ENCODE peak calls at places on chromosome 1, in eight cellular contexts. One of them, this sample, is unnamed.

GRCh38 chr1:204431310-204432184 is 19.9 kb upstream of the PPP1R15B start:
- DNase-seq in neural progenitor cell: peak; percentile 84
- DNase-seq in RKO: peak; percentile 75
- DNase-seq in activated T-helper 1 cell treated with Interleukin-2 at 50 U/mL for 16 hours: peak; percentile 56
- DNase-seq in MCF 10A: peak; percentile 88
- DNase-seq in RWPE1: peak; percentile 80
- DNase-seq in ELR: peak; percentile 78
- DNase-seq in T47D: peak; percentile 81
- DNase-seq in this sample: peak; percentile 68

GRCh38 chr1:25811384-25812082 is 8.2 kb upstream of the MTFR1L start:
- DNase-seq in ELR: no peak
- DNase-seq in MCF 10A: no peak
- DNase-seq in activated T-helper 1 cell treated with Interleukin-2 at 50 U/mL for 16 hours: no peak
- DNase-seq in T47D: no peak
- DNase-seq in neural progenitor cell: no peak
- DNase-seq in RKO: no peak
- DNase-seq in RWPE1: no peak
- DNase-seq in this sample: no peak

GRCh38 chr1:207825719-207826556 is 74.1 kb downstream of the CD46 start:
- DNase-seq in RWPE1: no peak
- DNase-seq in RKO: no peak
- DNase-seq in activated T-helper 1 cell treated with Interleukin-2 at 50 U/mL for 16 hours: peak; percentile 64
- DNase-seq in ELR: peak; percentile 81
- DNase-seq in neural progenitor cell: no peak
- DNase-seq in MCF 10A: peak; percentile 45
- DNase-seq in T47D: peak; percentile 39
- DNase-seq in this sample: peak; percentile 79

GRCh38 chr1:43452789-43453441 is 816 bp downstream of the HYI start:
- DNase-seq in RKO: peak; percentile 55
- DNase-seq in neural progenitor cell: peak; percentile 51
- DNase-seq in activated T-helper 1 cell treated with Interleukin-2 at 50 U/mL for 16 hours: no peak
- DNase-seq in ELR: peak; percentile 66
- DNase-seq in T47D: peak; percentile 8
- DNase-seq in RWPE1: peak; percentile 27
- DNase-seq in MCF 10A: peak; percentile 70
- DNase-seq in this sample: no peak

GRCh38 chr1:6106977-6107376 is 61.3 kb downstream of the KCNAB2 start:
- DNase-seq in MCF 10A: no peak
- DNase-seq in RKO: no peak
- DNase-seq in T47D: no peak
- DNase-seq in activated T-helper 1 cell treated with Interleukin-2 at 50 U/mL for 16 hours: no peak
- DNase-seq in ELR: no peak
- DNase-seq in RWPE1: no peak
- DNase-seq in neural progenitor cell: no peak
- DNase-seq in this sample: no peak

GRCh38 chr1:176225485-176225884 is 18.4 kb upstream of the COP1 start:
- DNase-seq in activated T-helper 1 cell treated with Interleukin-2 at 50 U/mL for 16 hours: no peak
- DNase-seq in RWPE1: no peak
- DNase-seq in T47D: no peak
- DNase-seq in RKO: no peak
- DNase-seq in neural progenitor cell: no peak
- DNase-seq in ELR: no peak
- DNase-seq in MCF 10A: no peak
- DNase-seq in this sample: no peak

GRCh38 chr1:87686671-87687070 is 358.0 kb downstream of the LMO4 start:
- DNase-seq in RKO: no peak
- DNase-seq in neural progenitor cell: no peak
- DNase-seq in ELR: no peak
- DNase-seq in MCF 10A: no peak
- DNase-seq in T47D: no peak
- DNase-seq in activated T-helper 1 cell treated with Interleukin-2 at 50 U/mL for 16 hours: no peak
- DNase-seq in RWPE1: no peak
- DNase-seq in this sample: no peak

GRCh38 chr1:155207578-155208405 is at the start of gene THBS3:
- DNase-seq in MCF 10A: no peak
- DNase-seq in activated T-helper 1 cell treated with Interleukin-2 at 50 U/mL for 16 hours: no peak
- DNase-seq in RWPE1: no peak
- DNase-seq in T47D: no peak
- DNase-seq in neural progenitor cell: peak; percentile 85
- DNase-seq in ELR: peak; percentile 43
- DNase-seq in RKO: no peak
- DNase-seq in this sample: no peak

GRCh38 chr1:20137055-20137454 is 2.1 kb upstream of the PLA2G2F start:
- DNase-seq in MCF 10A: no peak
- DNase-seq in ELR: no peak
- DNase-seq in neural progenitor cell: no peak
- DNase-seq in RWPE1: peak; percentile 67
- DNase-seq in RKO: no peak
- DNase-seq in activated T-helper 1 cell treated with Interleukin-2 at 50 U/mL for 16 hours: no peak
- DNase-seq in T47D: peak; percentile 87
- DNase-seq in this sample: no peak

GRCh38 chr1:168763031-168763430 is 34.0 kb upstream of the DPT start:
- DNase-seq in RKO: no peak
- DNase-seq in T47D: no peak
- DNase-seq in RWPE1: peak; percentile 69
- DNase-seq in neural progenitor cell: no peak
- DNase-seq in activated T-helper 1 cell treated with Interleukin-2 at 50 U/mL for 16 hours: no peak
- DNase-seq in ELR: no peak
- DNase-seq in MCF 10A: peak; percentile 35
- DNase-seq in this sample: no peak

GRCh38 chr1:171913385-171913784 is 72.1 kb downstream of the DNM3 start:
- DNase-seq in neural progenitor cell: no peak
- DNase-seq in T47D: no peak
- DNase-seq in MCF 10A: peak; percentile 86
- DNase-seq in RKO: no peak
- DNase-seq in ELR: peak; percentile 11
- DNase-seq in RWPE1: peak; percentile 36
- DNase-seq in activated T-helper 1 cell treated with Interleukin-2 at 50 U/mL for 16 hours: no peak
- DNase-seq in this sample: no peak

GRCh38 chr1:39857479-39857878 is 25.8 kb downstream of the TRIT1 start:
- DNase-seq in T47D: no peak
- DNase-seq in neural progenitor cell: no peak
- DNase-seq in RKO: no peak
- DNase-seq in RWPE1: no peak
- DNase-seq in MCF 10A: no peak
- DNase-seq in ELR: no peak
- DNase-seq in activated T-helper 1 cell treated with Interleukin-2 at 50 U/mL for 16 hours: no peak
- DNase-seq in this sample: no peak

GRCh38 chr1:7010534-7011200 is 225.4 kb downstream of the CAMTA1 start:
- DNase-seq in MCF 10A: no peak
- DNase-seq in RWPE1: no peak
- DNase-seq in T47D: no peak
- DNase-seq in ELR: no peak
- DNase-seq in activated T-helper 1 cell treated with Interleukin-2 at 50 U/mL for 16 hours: no peak
- DNase-seq in RKO: no peak
- DNase-seq in neural progenitor cell: no peak
- DNase-seq in this sample: no peak

GRCh38 chr1:244053831-244054230 is 2.7 kb downstream of the ZBTB18 start:
- DNase-seq in neural progenitor cell: no peak
- DNase-seq in RKO: no peak
- DNase-seq in T47D: no peak
- DNase-seq in RWPE1: no peak
- DNase-seq in ELR: no peak
- DNase-seq in activated T-helper 1 cell treated with Interleukin-2 at 50 U/mL for 16 hours: no peak
- DNase-seq in MCF 10A: no peak
- DNase-seq in this sample: no peak

GRCh38 chr1:93033029-93033428 is 46.1 kb upstream of the MTF2 start:
- DNase-seq in RKO: no peak
- DNase-seq in activated T-helper 1 cell treated with Interleukin-2 at 50 U/mL for 16 hours: no peak
- DNase-seq in MCF 10A: no peak
- DNase-seq in ELR: no peak
- DNase-seq in RWPE1: no peak
- DNase-seq in T47D: no peak
- DNase-seq in neural progenitor cell: no peak
- DNase-seq in this sample: no peak

GRCh38 chr1:22018583-22019559 is 17.4 kb downstream of the CELA3A start:
- DNase-seq in T47D: no peak
- DNase-seq in MCF 10A: peak; percentile 90
- DNase-seq in ELR: peak; percentile 93
- DNase-seq in neural progenitor cell: no peak
- DNase-seq in RKO: peak; percentile 98
- DNase-seq in activated T-helper 1 cell treated with Interleukin-2 at 50 U/mL for 16 hours: peak; percentile 41
- DNase-seq in RWPE1: peak; percentile 89
- DNase-seq in this sample: peak; percentile 50

GRCh38 chr1:204367956-204368355 is 8.2 kb upstream of the PLEKHA6 start:
- DNase-seq in neural progenitor cell: no peak
- DNase-seq in RWPE1: no peak
- DNase-seq in ELR: peak; percentile 49
- DNase-seq in T47D: no peak
- DNase-seq in MCF 10A: peak; percentile 33
- DNase-seq in activated T-helper 1 cell treated with Interleukin-2 at 50 U/mL for 16 hours: no peak
- DNase-seq in RKO: no peak
- DNase-seq in this sample: no peak

GRCh38 chr1:235057385-235058306 is 71.0 kb downstream of the TOMM20 start:
- DNase-seq in ELR: no peak
- DNase-seq in MCF 10A: no peak
- DNase-seq in T47D: no peak
- DNase-seq in RWPE1: no peak
- DNase-seq in RKO: no peak
- DNase-seq in activated T-helper 1 cell treated with Interleukin-2 at 50 U/mL for 16 hours: no peak
- DNase-seq in neural progenitor cell: no peak
- DNase-seq in this sample: no peak

GRCh38 chr1:165631403-165632151 is 543 bp downstream of the MGST3 start:
- DNase-seq in MCF 10A: peak; percentile 93
- DNase-seq in RWPE1: peak; percentile 64
- DNase-seq in T47D: peak; percentile 60
- DNase-seq in ELR: peak; percentile 94
- DNase-seq in neural progenitor cell: peak; percentile 70
- DNase-seq in activated T-helper 1 cell treated with Interleukin-2 at 50 U/mL for 16 hours: peak; percentile 8
- DNase-seq in RKO: peak; percentile 90
- DNase-seq in this sample: peak; percentile 23

GRCh38 chr1:169312084-169312954 is 55.3 kb downstream of the NME7 start:
- DNase-seq in MCF 10A: peak; percentile 96
- DNase-seq in neural progenitor cell: no peak
- DNase-seq in activated T-helper 1 cell treated with Interleukin-2 at 50 U/mL for 16 hours: peak; percentile 6
- DNase-seq in RKO: peak; percentile 97
- DNase-seq in RWPE1: peak; percentile 73
- DNase-seq in ELR: peak; percentile 97
- DNase-seq in T47D: peak; percentile 62
- DNase-seq in this sample: peak; percentile 3

GRCh38 chr1:240878631-240879030 is 266.7 kb upstream of the GREM2 start:
- DNase-seq in MCF 10A: peak; percentile 17
- DNase-seq in RWPE1: no peak
- DNase-seq in activated T-helper 1 cell treated with Interleukin-2 at 50 U/mL for 16 hours: no peak
- DNase-seq in T47D: no peak
- DNase-seq in ELR: peak; percentile 48
- DNase-seq in RKO: no peak
- DNase-seq in neural progenitor cell: no peak
- DNase-seq in this sample: no peak

GRCh38 chr1:116491985-116492811 is 78.6 kb downstream of the CD58 start:
- DNase-seq in neural progenitor cell: no peak
- DNase-seq in MCF 10A: no peak
- DNase-seq in RKO: no peak
- DNase-seq in ELR: no peak
- DNase-seq in T47D: no peak
- DNase-seq in RWPE1: no peak
- DNase-seq in activated T-helper 1 cell treated with Interleukin-2 at 50 U/mL for 16 hours: no peak
- DNase-seq in this sample: no peak

GRCh38 chr1:181985281-181985680 is 76.2 kb downstream of the ZNF648 start:
- DNase-seq in RKO: no peak
- DNase-seq in T47D: no peak
- DNase-seq in neural progenitor cell: no peak
- DNase-seq in activated T-helper 1 cell treated with Interleukin-2 at 50 U/mL for 16 hours: no peak
- DNase-seq in RWPE1: no peak
- DNase-seq in MCF 10A: no peak
- DNase-seq in ELR: no peak
- DNase-seq in this sample: no peak

GRCh38 chr1:197327776-197328364 is 59.8 kb downstream of the CRB1 start:
- DNase-seq in neural progenitor cell: peak; percentile 15
- DNase-seq in RKO: peak; percentile 46
- DNase-seq in activated T-helper 1 cell treated with Interleukin-2 at 50 U/mL for 16 hours: no peak
- DNase-seq in MCF 10A: peak; percentile 33
- DNase-seq in RWPE1: peak; percentile 27
- DNase-seq in T47D: peak; percentile 28
- DNase-seq in ELR: peak; percentile 38
- DNase-seq in this sample: no peak

GRCh38 chr1:172360511-172360910 is 60.0 kb upstream of the C1orf105 start:
- DNase-seq in RKO: no peak
- DNase-seq in RWPE1: no peak
- DNase-seq in ELR: no peak
- DNase-seq in neural progenitor cell: peak; percentile 81
- DNase-seq in activated T-helper 1 cell treated with Interleukin-2 at 50 U/mL for 16 hours: no peak
- DNase-seq in MCF 10A: peak; percentile 27
- DNase-seq in T47D: peak; percentile 87
- DNase-seq in this sample: no peak

GRCh38 chr1:48036693-48037386 is 39.7 kb upstream of the TRABD2B start:
- DNase-seq in MCF 10A: no peak
- DNase-seq in RKO: no peak
- DNase-seq in neural progenitor cell: no peak
- DNase-seq in RWPE1: no peak
- DNase-seq in ELR: no peak
- DNase-seq in activated T-helper 1 cell treated with Interleukin-2 at 50 U/mL for 16 hours: no peak
- DNase-seq in T47D: no peak
- DNase-seq in this sample: no peak

GRCh38 chr1:189205863-189206262 is 1271.8 kb downstream of the BRINP3 start:
- DNase-seq in RKO: peak; percentile 3
- DNase-seq in ELR: peak; percentile 59
- DNase-seq in activated T-helper 1 cell treated with Interleukin-2 at 50 U/mL for 16 hours: no peak
- DNase-seq in RWPE1: no peak
- DNase-seq in neural progenitor cell: no peak
- DNase-seq in MCF 10A: no peak
- DNase-seq in T47D: no peak
- DNase-seq in this sample: no peak

GRCh38 chr1:24558902-24559791 is 3.3 kb downstream of the NCMAP start:
- DNase-seq in neural progenitor cell: peak; percentile 47
- DNase-seq in activated T-helper 1 cell treated with Interleukin-2 at 50 U/mL for 16 hours: no peak
- DNase-seq in RWPE1: no peak
- DNase-seq in MCF 10A: peak; percentile 87
- DNase-seq in RKO: no peak
- DNase-seq in ELR: peak; percentile 85
- DNase-seq in T47D: peak; percentile 90
- DNase-seq in this sample: no peak

GRCh38 chr1:66247415-66248208 is 286.3 kb upstream of the SGIP1 start:
- DNase-seq in T47D: no peak
- DNase-seq in ELR: no peak
- DNase-seq in RWPE1: no peak
- DNase-seq in MCF 10A: no peak
- DNase-seq in activated T-helper 1 cell treated with Interleukin-2 at 50 U/mL for 16 hours: no peak
- DNase-seq in neural progenitor cell: no peak
- DNase-seq in RKO: no peak
- DNase-seq in this sample: peak; percentile 38

This sample was measured in activated T-helper 9 cell treated with anti-CD3 and anti-CD28 coated beads, Interleukin-2, amount 50 U/mL, for 16 hours.